ENCODE peak calls at places on chromosomes 12 and 14, in ten cellular contexts. Y is CD8-positive, alpha-beta T cell; O is astrocyte of the spinal cord; T is fibroblast of villous mesenchyme; L is left ventricle myocardium inferior; G is SJSA1; C is GM12865; D is fibroblast of lung; V is NT2/D1; I is AG04449. E is an unnamed sample.

GRCh38 chr12:25052191-25053020 is 103.5 kb upstream of the BCAT1 start:
- DNase-seq in L (no peak), G (no peak), O (no peak), V (no peak), T (no peak), C (peak; percentile 94), D (no peak), Y (peak; percentile 49), I (no peak), E (no peak)

GRCh38 chr12:123889848-123890535 is 82.6 kb downstream of the CCDC92 start:
- DNase-seq in I (no peak), T (no peak), O (no peak), C (no peak), G (no peak), D (no peak), V (no peak), Y (no peak), L (no peak), E (no peak)

GRCh38 chr12:77841467-77842054 is 10.9 kb downstream of the NAV3 start:
- DNase-seq in Y (no peak), O (no peak), V (no peak), T (no peak), C (peak; percentile 18), G (no peak), I (no peak), D (no peak), L (no peak), E (no peak)

GRCh38 chr14:45641541-45641940 is 388.5 kb upstream of the MIS18BP1 start:
- DNase-seq in T (no peak), V (no peak), G (no peak), Y (no peak), D (no peak), I (no peak), C (no peak), O (no peak), L (no peak), E (no peak)

GRCh38 chr12:26768611-26769603 is 64.1 kb downstream of the ITPR2 start:
- DNase-seq in O (peak; percentile 28), C (peak; percentile 61), T (no peak), V (no peak), L (no peak), D (no peak), G (no peak), I (no peak), Y (no peak), E (no peak)

GRCh38 chr12:254039-254438 is 8.6 kb downstream of the SLC6A13 start:
- DNase-seq in I (no peak), D (no peak), G (no peak), C (no peak), T (no peak), O (no peak), V (no peak), Y (no peak), L (no peak), E (no peak)

GRCh38 chr12:109421355-109422087 is 55.6 kb downstream of the KCTD10 start:
- DNase-seq in V (no peak), O (no peak), D (no peak), T (no peak), C (no peak), G (no peak), L (no peak), Y (no peak), I (no peak), E (no peak)

GRCh38 chr12:75655233-75655879 is 143.9 kb upstream of the KRR1 start:
- DNase-seq in L (no peak), O (no peak), I (no peak), Y (no peak), G (no peak), T (no peak), V (no peak), D (no peak), C (peak; percentile 22), E (no peak)

GRCh38 chr14:52266179-52266578 is 1.3 kb upstream of the PTGDR start:
- DNase-seq in L (no peak), C (no peak), Y (no peak), D (peak; percentile 76), V (no peak), I (no peak), T (peak; percentile 47), O (peak; percentile 66), G (no peak), E (peak; percentile 63)

GRCh38 chr12:130437555-130438242 is 100.0 kb downstream of the PIWIL1 start:
- DNase-seq in C (no peak), Y (no peak), D (no peak), I (no peak), L (no peak), T (no peak), O (no peak), G (no peak), V (no peak), E (no peak)

GRCh38 chr12:132710062-132710421 is 600 bp upstream of the PGAM5 start:
- DNase-seq in D (no peak), Y (no peak), O (no peak), G (no peak), V (no peak), T (no peak), C (peak; percentile 33), L (no peak), I (no peak), E (no peak)

GRCh38 chr12:92193846-92194245 is 48.2 kb upstream of the BTG1 start:
- DNase-seq in O (no peak), T (no peak), D (no peak), V (no peak), G (no peak), I (no peak), L (no peak), Y (no peak), C (no peak), E (no peak)

GRCh38 chr12:52390739-52391617 is 5.5 kb upstream of the KRT84 start:
- DNase-seq in L (no peak), Y (no peak), D (no peak), T (peak; percentile 19), V (peak; percentile 30), I (no peak), G (peak; percentile 12), O (no peak), C (peak; percentile 19), E (peak; percentile 11)

GRCh38 chr14:104985675-104986486 is at the start of gene CLBA1:
- DNase-seq in Y (peak; percentile 87), D (peak; percentile 86), C (peak; percentile 93), I (no peak), T (peak; percentile 87), G (peak; percentile 72), L (peak; percentile 89), O (peak; percentile 90), V (peak; percentile 67), E (peak; percentile 89)

DNA sequence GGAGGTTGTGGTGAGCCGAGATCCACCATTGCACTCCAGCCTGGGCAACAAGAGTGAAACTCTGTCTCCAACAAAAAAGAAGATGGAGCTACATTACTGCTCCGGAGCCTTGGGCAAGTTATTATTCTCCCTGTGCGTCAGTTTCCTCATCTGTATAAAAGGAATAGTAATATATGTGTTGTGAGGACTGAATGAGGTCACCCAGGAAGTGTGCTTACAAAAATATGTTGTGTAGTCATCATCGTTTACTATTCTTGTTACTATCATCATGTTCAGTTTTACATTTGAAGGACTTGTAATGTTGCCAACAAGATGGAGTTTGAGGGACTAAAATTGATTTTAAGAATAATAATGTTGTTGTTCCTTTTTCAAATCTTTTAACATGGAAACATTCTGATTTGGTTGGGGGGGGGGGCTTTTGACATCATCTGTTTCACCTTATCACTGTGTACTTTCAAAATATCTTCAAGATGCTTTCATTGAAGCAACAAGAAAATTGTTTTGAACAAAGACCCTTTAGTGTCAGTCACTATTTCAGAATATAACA is 156.8 kb downstream of the PDE3A start:
- DNase-seq in V (no peak), L (no peak), G (no peak), T (no peak), D (no peak), I (no peak), O (peak; percentile 33), C (no peak), Y (no peak), E (no peak)
- H3K4me3 ChIP-seq in V (no peak overlapping the region), L (no peak overlapping the region), G (no peak overlapping the region), T (no peak overlapping the region), D (no peak overlapping the region), I (no peak overlapping the region), O (no peak overlapping the region), C (no peak overlapping the region), Y (no peak overlapping the region), E (no peak overlapping the region)

DNA sequence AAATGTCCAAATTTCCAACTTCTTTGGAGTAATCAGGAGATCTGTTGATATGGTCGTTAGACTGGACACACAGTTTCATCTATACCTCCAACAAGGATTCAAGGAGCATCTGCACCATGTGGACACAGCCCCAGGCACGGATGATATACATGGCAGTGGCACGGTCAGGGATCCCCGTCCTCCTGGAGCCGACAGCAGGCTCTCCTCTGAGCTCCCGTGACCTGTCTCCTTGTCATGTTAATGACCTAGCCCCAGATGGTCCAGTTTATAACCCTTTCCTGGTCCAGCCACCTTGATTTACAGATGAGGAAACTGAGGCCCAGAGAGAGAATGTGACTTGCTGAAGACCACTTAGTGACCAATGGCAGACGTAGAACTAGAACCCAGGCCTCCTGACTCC is 16.5 kb upstream of the SERPINA4 start:
- DNase-seq in G (no peak), Y (no peak), D (no peak), V (no peak), C (no peak), T (no peak), O (no peak), I (no peak), L (no peak), E (no peak)
- H3K4me3 ChIP-seq in G (no peak overlapping the region), Y (no peak overlapping the region), D (no peak overlapping the region), V (no peak overlapping the region), C (no peak overlapping the region), T (no peak overlapping the region), O (no peak overlapping the region), I (no peak overlapping the region), L (no peak overlapping the region), E (no peak overlapping the region)

DNA sequence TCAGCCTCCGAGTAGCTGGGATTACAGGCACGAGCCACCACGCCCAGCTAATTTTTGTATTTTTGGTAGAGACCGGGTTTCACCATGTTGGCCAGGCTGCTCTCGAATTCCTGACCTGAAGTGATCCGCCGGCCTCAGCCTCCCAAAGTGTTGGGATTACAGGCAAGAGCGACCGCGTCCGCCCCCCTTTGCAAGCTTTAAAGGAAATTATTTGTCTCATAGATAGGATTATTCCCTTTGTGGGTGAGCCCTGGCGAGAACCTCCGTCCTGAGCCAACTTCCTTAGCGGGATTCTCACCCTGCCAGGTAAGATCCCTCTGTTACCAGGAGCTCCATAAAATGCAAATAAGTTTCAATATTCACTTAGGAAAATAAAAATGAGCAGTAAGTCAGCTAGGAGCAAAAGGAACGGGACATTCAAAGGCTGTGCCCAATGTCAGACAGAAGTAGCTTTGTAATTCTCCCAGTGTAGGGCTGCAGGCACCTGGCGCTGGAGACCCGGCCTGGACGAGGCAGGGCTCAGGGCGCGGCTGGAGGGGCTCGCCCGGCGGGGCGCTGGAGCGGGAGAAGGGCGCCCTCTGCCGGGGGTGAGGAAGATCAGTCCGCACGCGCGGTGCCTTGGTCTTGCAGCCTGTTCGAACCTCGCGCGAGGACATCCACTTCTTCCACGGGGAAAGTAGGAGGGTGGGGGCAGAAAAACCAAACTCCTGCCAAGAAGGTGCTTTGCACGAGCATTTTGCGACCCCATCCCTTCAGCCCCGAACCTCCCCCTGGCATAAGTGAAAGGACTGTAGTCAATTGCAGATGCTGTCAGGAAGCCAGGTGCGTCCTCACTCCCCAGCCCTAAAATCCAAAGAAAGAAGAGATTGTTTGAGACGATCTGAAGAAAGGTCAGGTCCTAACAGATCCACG is 47.1 kb upstream of the PLXNC1 start:
- DNase-seq in Y (peak; percentile 84), O (peak; percentile 73), L (peak; percentile 79), C (peak; percentile 80), I (no peak), G (peak; percentile 69), D (peak; percentile 68), V (peak; percentile 72), T (peak; percentile 62), E (peak; percentile 88)
- H3K4me3 ChIP-seq in Y (peak overlapping the region; percentile 58), O (peak overlapping the region; percentile 54), L (peak overlapping the region; percentile 75), C (peak overlapping the region; percentile 71), I (peak overlapping the region; percentile 68), G (peak overlapping the region; percentile 45), D (peak overlapping the region; percentile 65), V (peak overlapping the region; percentile 66), T (peak overlapping the region; percentile 70), E (peak overlapping the region; percentile 32)

GRCh38 chr12:49944046-49944445 is 6.5 kb upstream of the AQP2 start:
- DNase-seq in C (no peak), T (no peak), L (no peak), O (no peak), D (no peak), I (no peak), V (no peak), Y (no peak), G (no peak), E (no peak)
- H3K4me3 ChIP-seq in C (no peak overlapping the region), T (no peak overlapping the region), L (no peak overlapping the region), O (no peak overlapping the region), D (no peak overlapping the region), I (no peak overlapping the region), V (no peak overlapping the region), Y (no peak overlapping the region), G (no peak overlapping the region), E (no peak overlapping the region)